ENCODE peak calls at places on chromosome 11, in five cellular contexts. J, K, V, U and E are unnamed samples.

GRCh38 chr11:65169164-65169641 is 830 bp upstream of the SPDYC start:
- DNase-seq in K (no peak), U (no peak), V (no peak), J (no peak), E (peak)

GRCh38 chr11:130762342-130763037 is 153.8 kb downstream of the SNX19 start:
- DNase-seq in V (no peak), U (no peak), J (no peak), K (no peak), E (no peak)

GRCh38 chr11:83717551-83717950 is 431.4 kb upstream of the CCDC90B start:
- DNase-seq in J (no peak), V (no peak), K (no peak), U (no peak), E (no peak)

GRCh38 chr11:116840224-116840745 is 2.9 kb upstream of the APOA1 start:
- DNase-seq in V (no peak), K (no peak), J (no peak), U (no peak), E (peak)

GRCh38 chr11:66867425-66868040 is 10.7 kb downstream of the LRFN4 start:
- DNase-seq in J (no peak), K (no peak), U (no peak), V (no peak), E (no peak)

GRCh38 chr11:30710216-30710615 is 124.1 kb upstream of the MPPED2 start:
- DNase-seq in U (no peak), V (no peak), J (no peak), K (no peak), E (no peak)

GRCh38 chr11:75428301-75428724 is 4.7 kb downstream of the KLHL35 start:
- DNase-seq in J (peak), U (peak), V (peak), K (peak), E (peak)

GRCh38 chr11:27173545-27173944 is 132.9 kb downstream of the BBOX1 start:
- DNase-seq in J (no peak), U (no peak), V (no peak), K (no peak), E (no peak)

GRCh38 chr11:111454561-111455192 is 57.5 kb downstream of the BTG4 start:
- DNase-seq in U (no peak), V (peak), J (no peak), K (peak), E (no peak)

GRCh38 chr11:131859811-131860210 is 489.4 kb downstream of the NTM start:
- DNase-seq in V (no peak), U (no peak), K (no peak), J (no peak), E (no peak)

GRCh38 chr11:8288166-8288772 is 24.6 kb upstream of the LMO1 start:
- DNase-seq in J (no peak), V (no peak), K (no peak), U (no peak), E (no peak)

GRCh38 chr11:59891781-59892181 is 13.2 kb downstream of the OOSP3 start:
- DNase-seq in U (no peak), K (no peak), J (no peak), V (no peak), E (no peak)